ENCODE peak calls at places on chromosomes 5 and 9, in nine cellular contexts. M is A549, H is tibial nerve, Q is transverse colon, I is ovary, P is sigmoid colon, L is upper lobe of left lung, U is HepG2, J is K562. W is an unnamed sample.
A peak's percentile ranks its signal among the peaks of the same experiment; 100 is the strongest.

GRCh38 chr5:97496037-97496436 is 313.0 kb upstream of the RIOK2 start:
- DNase-seq in M (no peak), H (no peak), Q (no peak), I (no peak), P (no peak), L (no peak), U (no peak), J (no peak), W (no peak)

GRCh38 chr5:126852916-126853315 is 76.0 kb downstream of the LMNB1 start:
- DNase-seq in M (no peak), H (no peak), Q (no peak), I (no peak), P (no peak), L (no peak), U (no peak), J (no peak), W (peak; percentile 86)

GRCh38 chr9:7234144-7234543 is 476.4 kb downstream of the KDM4C start:
- DNase-seq in M (peak; percentile 29), H (no peak), Q (no peak), I (no peak), P (no peak), L (no peak), U (peak; percentile 52), J (peak; percentile 45), W (no peak)

GRCh38 chr5:115875447-115875846 is 33.7 kb downstream of the AP3S1 start:
- DNase-seq in M (no peak), H (no peak), Q (no peak), I (no peak), P (no peak), L (no peak), U (no peak), J (no peak), W (no peak)

GRCh38 chr5:99815-100214 is 7.8 kb downstream of the PLEKHG4B start:
- DNase-seq in M (no peak), H (no peak), Q (no peak), I (no peak), P (no peak), L (no peak), U (no peak), J (no peak), W (no peak)

GRCh38 chr5:174794941-174795672 is 70.7 kb downstream of the MSX2 start:
- DNase-seq in M (no peak), H (no peak), Q (no peak), I (no peak), P (no peak), L (no peak), U (no peak), J (no peak), W (no peak)

GRCh38 chr9:116437411-116438370 is 249.4 kb upstream of the TRIM32 start:
- DNase-seq in M (no peak), H (no peak), Q (no peak), I (no peak), P (no peak), L (no peak), U (no peak), J (peak; percentile 51), W (peak; percentile 57)

GRCh38 chr5:134026521-134027202 is 21.9 kb upstream of the VDAC1 start:
- DNase-seq in M (peak; percentile 94), H (no peak), Q (peak; percentile 75), I (no peak), P (no peak), L (peak; percentile 38), U (peak; percentile 75), J (peak; percentile 65), W (no peak)

GRCh38 chr5:121758640-121759039 is 93.0 kb upstream of the FTMT start:
- DNase-seq in M (no peak), H (no peak), Q (no peak), I (no peak), P (no peak), L (no peak), U (no peak), J (peak; percentile 7), W (no peak)

GRCh38 chr9:122031806-122032205 is 61.3 kb downstream of the TTLL11 start:
- DNase-seq in M (peak; percentile 16), H (no peak), Q (no peak), I (no peak), P (no peak), L (no peak), U (no peak), J (no peak), W (no peak)

GRCh38 chr5:28512648-28513047 is 1474.3 kb upstream of the CDH9 start:
- DNase-seq in M (no peak), H (no peak), Q (no peak), I (no peak), P (no peak), L (no peak), U (no peak), J (no peak), W (no peak)

GRCh38 chr5:172450861-172451695 is 3.2 kb downstream of the SH3PXD2B start:
- DNase-seq in M (peak; percentile 71), H (no peak), Q (peak; percentile 38), I (peak; percentile 58), P (peak; percentile 81), L (peak; percentile 38), U (no peak), J (peak; percentile 65), W (no peak)

GRCh38 chr5:145540375-145540774 is 294.8 kb downstream of the PRELID2 start:
- DNase-seq in M (no peak), H (no peak), Q (no peak), I (no peak), P (no peak), L (no peak), U (no peak), J (no peak), W (no peak)

GRCh38 chr5:96780626-96781025 is 27.1 kb downstream of the ERAP1 start:
- DNase-seq in M (no peak), H (no peak), Q (no peak), I (no peak), P (no peak), L (no peak), U (no peak), J (no peak), W (no peak)

GRCh38 chr5:44318883-44319282 is 70.3 kb downstream of the FGF10 start:
- DNase-seq in M (no peak), H (no peak), Q (no peak), I (no peak), P (no peak), L (no peak), U (no peak), J (no peak), W (no peak)

GRCh38 chr5:44888435-44888834 is 79.7 kb downstream of the MRPS30 start:
- DNase-seq in M (no peak), H (no peak), Q (no peak), I (no peak), P (no peak), L (no peak), U (no peak), J (no peak), W (no peak)

GRCh38 chr9:3528466-3528865 is 2.7 kb upstream of the RFX3 start:
- DNase-seq in M (no peak), H (no peak), Q (no peak), I (no peak), P (no peak), L (no peak), U (no peak), J (peak; percentile 8), W (no peak)

GRCh38 chr5:12522116-12522515 is 617.9 kb upstream of the CTNND2 start:
- DNase-seq in M (no peak), H (no peak), Q (no peak), I (no peak), P (no peak), L (no peak), U (no peak), J (no peak), W (no peak)

GRCh38 chr5:40681351-40682311 is 1.9 kb downstream of the PTGER4 start:
- DNase-seq in M (no peak), H (no peak), Q (peak; percentile 45), I (no peak), P (peak; percentile 69), L (peak; percentile 65), U (no peak), J (no peak), W (no peak)
- TF ChIP-seq POLR2A in M (no peak), H (no peak), Q (peak; percentile 40), I (no peak), P (no peak), L (no peak), U (no peak), J (no peak), W (no peak)

GRCh38 chr9:18492612-18493011 is 18.7 kb downstream of the ADAMTSL1 start:
- DNase-seq in M (no peak), H (no peak), Q (no peak), I (no peak), P (no peak), L (no peak), U (no peak), J (no peak), W (no peak)

GRCh38 chr9:18487620-18488019 is 13.7 kb downstream of the ADAMTSL1 start:
- DNase-seq in M (no peak), H (no peak), Q (no peak), I (no peak), P (no peak), L (no peak), U (no peak), J (no peak), W (no peak)

GRCh38 chr9:18493361-18494015 is 19.5 kb downstream of the ADAMTSL1 start:
- DNase-seq in M (no peak), H (no peak), Q (no peak), I (no peak), P (no peak), L (no peak), U (no peak), J (no peak), W (no peak)

GRCh38 chr9:18490591-18491370 is 16.8 kb downstream of the ADAMTSL1 start:
- DNase-seq in M (no peak), H (no peak), Q (no peak), I (peak; percentile 26), P (no peak), L (no peak), U (no peak), J (no peak), W (no peak)

GRCh38 chr9:18489861-18490260 is 15.9 kb downstream of the ADAMTSL1 start:
- DNase-seq in M (no peak), H (no peak), Q (no peak), I (no peak), P (no peak), L (no peak), U (no peak), J (no peak), W (no peak)
- TF ChIP-seq EP300 in M (no peak), H (no peak), Q (no peak), I (no peak), P (no peak), L (no peak), U (no peak), J (no peak), W (no peak)

GRCh38 chr9:120879421-120879820 is 2.4 kb upstream of the PHF19 start:
- DNase-seq in M (no peak), H (no peak), Q (no peak), I (no peak), P (no peak), L (no peak), U (no peak), J (no peak), W (no peak)
- H3K4me1 ChIP-seq in M (peaks cover 28% of the 10 kb centered on the region), H (peaks cover 27% of the 10 kb centered on the region), Q (peaks cover 28% of the 10 kb centered on the region), I (no peaks in the 10 kb centered on the region), P (peaks cover 14% of the 10 kb centered on the region), L (peaks cover 13% of the 10 kb centered on the region), U (peaks cover 46% of the 10 kb centered on the region), J (peaks cover 52% of the 10 kb centered on the region), W (peaks cover 30% of the 10 kb centered on the region)

DNA sequence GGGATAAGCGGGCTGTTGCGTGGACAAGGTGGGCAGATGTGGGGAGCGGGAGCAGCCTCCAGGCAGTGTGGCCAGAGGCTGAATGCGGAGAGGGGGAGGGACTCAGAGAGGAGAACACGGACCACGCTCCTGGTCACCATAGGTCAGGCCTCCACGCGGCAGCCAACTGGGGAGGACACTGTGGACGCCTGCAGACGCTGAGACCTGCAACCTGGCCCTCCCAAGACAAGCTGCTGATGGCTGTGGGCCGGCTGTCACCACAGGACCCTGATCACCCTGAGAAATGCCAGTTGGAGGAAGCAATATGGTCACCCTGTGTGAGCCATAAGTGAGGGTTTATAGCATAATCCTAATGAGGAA is 16.8 kb downstream of the LPCAT1 start:
- DNase-seq in M (no peak), H (no peak), Q (no peak), I (peak; percentile 15), P (no peak), L (peak; percentile 20), U (no peak), J (no peak), W (no peak)
- TF ChIP-seq POLR2A in M (no peak), H (no peak), Q (no peak), I (no peak), P (no peak), L (no peak), U (no peak), J (no peak), W (no peak)